ENCODE peak calls at places on chromosomes 1 and 21, in five cellular contexts. B is NCI-H2029, U is M059J, C is uterus, K is transverse colon. D is an unnamed sample.
A peak's percentile ranks its signal among the peaks of the same experiment; 100 is the strongest.

GRCh38 chr1:69585666-69586065 is 17.9 kb downstream of the LRRC7 start:
- DNase-seq in B (no peak), U (peak; percentile 28), C (no peak), K (no peak), D (no peak)

GRCh38 chr1:199701731-199702130 is 325.8 kb upstream of the NR5A2 start:
- DNase-seq in B (no peak), U (no peak), C (no peak), K (no peak), D (no peak)

GRCh38 chr1:224168859-224169380 is 14.1 kb upstream of the DEGS1 start:
- DNase-seq in B (no peak), U (peak; percentile 97), C (peak; percentile 53), K (no peak), D (no peak)

GRCh38 chr1:164561461-164561860 is 2.5 kb downstream of the PBX1 start:
- DNase-seq in B (no peak), U (peak; percentile 18), C (no peak), K (no peak), D (peak; percentile 33)

GRCh38 chr1:50929376-50929958 is 30.6 kb downstream of the FAF1 start:
- DNase-seq in B (peak; percentile 65), U (peak; percentile 50), C (no peak), K (no peak), D (peak; percentile 27)

GRCh38 chr1:116920211-116920610 is 10.5 kb downstream of the PTGFRN start:
- DNase-seq in B (no peak), U (peak; percentile 24), C (no peak), K (no peak), D (no peak)

GRCh38 chr21:21715286-21715969 is 717.2 kb downstream of the NCAM2 start:
- DNase-seq in B (no peak), U (peak; percentile 84), C (no peak), K (no peak), D (no peak)

GRCh38 chr1:25343872-25344271 is 5.7 kb downstream of the TMEM50A start:
- DNase-seq in B (no peak), U (peak; percentile 91), C (no peak), K (no peak), D (no peak)

GRCh38 chr1:33342041-33342723 is 21.3 kb upstream of the A3GALT2 start:
- DNase-seq in B (peak; percentile 90), U (peak; percentile 96), C (peak; percentile 75), K (peak; percentile 77), D (peak; percentile 99)

GRCh38 chr1:187527346-187527745 is 698.6 kb downstream of the PLA2G4A start:
- DNase-seq in B (no peak), U (peak; percentile 37), C (no peak), K (no peak), D (no peak)

GRCh38 chr1:155729031-155729898 is 40.4 kb downstream of the DAP3 start:
- DNase-seq in B (no peak), U (peak; percentile 57), C (no peak), K (peak; percentile 46), D (peak; percentile 44)